ENCODE peak calls at places on chromosomes 7 and 10, in four cellular contexts. One of them, this sample, is unnamed.

GRCh38 chr10:87860156-87860795 is 3.1 kb downstream of the KLLN start:
- DNase-seq in HFFc6: peak
- DNase-seq in Peyer's patch: peak
- DNase-seq in HCT116: no peak
- DNase-seq in this sample: no peak

GRCh38 chr10:124626759-124627380 is 117.3 kb downstream of the FAM53B start:
- DNase-seq in HFFc6: no peak
- DNase-seq in Peyer's patch: peak
- DNase-seq in HCT116: no peak
- DNase-seq in this sample: no peak

GRCh38 chr10:70974920-70975319 is 86.6 kb upstream of the PCBD1 start:
- DNase-seq in HFFc6: no peak
- DNase-seq in Peyer's patch: no peak
- DNase-seq in HCT116: no peak
- DNase-seq in this sample: no peak

GRCh38 chr7:27836525-27836924 is 96.6 kb downstream of the TAX1BP1 start:
- DNase-seq in HFFc6: no peak
- DNase-seq in Peyer's patch: no peak
- DNase-seq in HCT116: no peak
- DNase-seq in this sample: no peak

GRCh38 chr7:140673063-140673769 is 471 bp downstream of the ADCK2 start:
- DNase-seq in HFFc6: no peak
- DNase-seq in Peyer's patch: peak
- DNase-seq in HCT116: no peak
- DNase-seq in this sample: no peak

GRCh38 chr10:102117391-102118159 is 2.6 kb downstream of the LDB1 start:
- DNase-seq in HFFc6: peak
- DNase-seq in Peyer's patch: peak
- DNase-seq in HCT116: no peak
- DNase-seq in this sample: peak

GRCh38 chr10:2119316-2119715 is 382.0 kb upstream of the ADARB2 start:
- DNase-seq in HFFc6: no peak
- DNase-seq in Peyer's patch: no peak
- DNase-seq in HCT116: no peak
- DNase-seq in this sample: no peak

GRCh38 chr10:113006656-113007342 is 56.8 kb downstream of the TCF7L2 start:
- DNase-seq in HFFc6: no peak
- DNase-seq in Peyer's patch: no peak
- DNase-seq in HCT116: no peak
- DNase-seq in this sample: no peak

GRCh38 chr7:102009628-102010027 is 192.2 kb downstream of the CUX1 start:
- DNase-seq in HFFc6: peak
- DNase-seq in Peyer's patch: no peak
- DNase-seq in HCT116: no peak
- DNase-seq in this sample: no peak

GRCh38 chr10:75197906-75198305 is 12.7 kb upstream of the VDAC2 start:
- DNase-seq in HFFc6: no peak
- DNase-seq in Peyer's patch: no peak
- DNase-seq in HCT116: no peak
- DNase-seq in this sample: no peak

GRCh38 chr10:88670497-88670896 is 6.3 kb downstream of the LIPF start:
- DNase-seq in HFFc6: no peak
- DNase-seq in Peyer's patch: no peak
- DNase-seq in HCT116: no peak
- DNase-seq in this sample: no peak

GRCh38 chr10:61871487-61871886 is 30.0 kb upstream of the ARID5B start:
- DNase-seq in HFFc6: no peak
- DNase-seq in Peyer's patch: no peak
- DNase-seq in HCT116: no peak
- DNase-seq in this sample: no peak

GRCh38 chr7:157769016-157769869 is 432.4 kb downstream of the DNAJB6 start:
- DNase-seq in HFFc6: no peak
- DNase-seq in Peyer's patch: no peak
- DNase-seq in HCT116: no peak
- DNase-seq in this sample: no peak

GRCh38 chr10:72370201-72370722 is 15.5 kb upstream of the DNAJB12 start:
- DNase-seq in HFFc6: no peak
- DNase-seq in Peyer's patch: no peak
- DNase-seq in HCT116: no peak
- DNase-seq in this sample: no peak

GRCh38 chr10:84194424-84195043 is at the start of gene CDHR1:
- DNase-seq in HFFc6: no peak
- DNase-seq in Peyer's patch: peak
- DNase-seq in HCT116: no peak
- DNase-seq in this sample: no peak

GRCh38 chr10:102752934-102753664 is 9.4 kb downstream of the WBP1L start:
- DNase-seq in HFFc6: peak
- DNase-seq in Peyer's patch: no peak
- DNase-seq in HCT116: no peak
- DNase-seq in this sample: no peak

GRCh38 chr7:2403718-2404648 is 572 bp downstream of the CHST12 start:
- DNase-seq in HFFc6: peak
- DNase-seq in Peyer's patch: peak
- DNase-seq in HCT116: no peak
- DNase-seq in this sample: peak

GRCh38 chr10:78765726-78766335 is 302.9 kb upstream of the ZMIZ1 start:
- DNase-seq in HFFc6: no peak
- DNase-seq in Peyer's patch: no peak
- DNase-seq in HCT116: no peak
- DNase-seq in this sample: no peak

GRCh38 chr10:34861293-34862004 is 46.4 kb upstream of the PARD3 start:
- DNase-seq in HFFc6: no peak
- DNase-seq in Peyer's patch: no peak
- DNase-seq in HCT116: no peak
- DNase-seq in this sample: no peak

GRCh38 chr10:100579691-100580090 is 43.9 kb downstream of the HIF1AN start:
- DNase-seq in HFFc6: no peak
- DNase-seq in Peyer's patch: no peak
- DNase-seq in HCT116: no peak
- DNase-seq in this sample: peak

GRCh38 chr10:133044502-133044901 is 43.2 kb upstream of the ADGRA1 start:
- DNase-seq in HFFc6: no peak
- DNase-seq in Peyer's patch: no peak
- DNase-seq in HCT116: no peak
- DNase-seq in this sample: no peak

GRCh38 chr10:105950410-105950809 is 1214.1 kb downstream of the SORCS1 start:
- DNase-seq in HFFc6: peak
- DNase-seq in Peyer's patch: no peak
- DNase-seq in HCT116: no peak
- DNase-seq in this sample: no peak

GRCh38 chr7:117472335-117472734 is 7.5 kb upstream of the CFTR start:
- DNase-seq in HFFc6: no peak
- DNase-seq in Peyer's patch: no peak
- DNase-seq in HCT116: no peak
- DNase-seq in this sample: no peak

GRCh38 chr10:125144693-125145623 is 15.4 kb downstream of the CTBP2 start:
- DNase-seq in HFFc6: peak
- DNase-seq in Peyer's patch: no peak
- DNase-seq in HCT116: peak
- DNase-seq in this sample: no peak

GRCh38 chr7:148422028-148422427 is 168.5 kb upstream of the C7orf33 start:
- DNase-seq in HFFc6: no peak
- DNase-seq in Peyer's patch: no peak
- DNase-seq in HCT116: no peak
- DNase-seq in this sample: no peak

GRCh38 chr7:144854839-144855424 is 19.1 kb upstream of the TPK1 start:
- DNase-seq in HFFc6: peak
- DNase-seq in Peyer's patch: no peak
- DNase-seq in HCT116: peak
- DNase-seq in this sample: no peak

DNA sequence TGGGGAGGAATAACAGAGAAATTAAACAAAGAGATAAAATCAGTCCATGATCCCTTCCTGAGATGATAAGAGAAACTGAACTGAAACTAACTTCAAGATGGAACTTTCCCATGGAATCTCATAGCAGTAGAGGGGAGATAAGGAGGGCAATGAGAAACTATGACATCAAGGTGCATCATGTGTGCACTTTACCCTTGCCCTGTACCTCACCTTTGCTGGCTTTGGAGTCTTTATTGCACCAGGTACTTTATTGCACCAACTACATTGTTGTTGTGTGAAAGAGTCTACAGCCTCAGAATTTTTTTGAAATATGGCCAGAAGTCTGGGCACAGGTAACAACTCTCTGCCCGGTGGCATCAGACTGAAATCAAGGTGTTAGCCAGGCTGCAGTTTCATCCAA is 11.2 kb upstream of the SMC3 start:
- DNase-seq in HFFc6: no peak
- DNase-seq in Peyer's patch: no peak
- DNase-seq in HCT116: no peak
- DNase-seq in this sample: no peak
- TF ChIP-seq CTCF in HFFc6: no peak
- TF ChIP-seq CTCF in Peyer's patch: no peak
- TF ChIP-seq CTCF in HCT116: no peak
- TF ChIP-seq CTCF in this sample: no peak

DNA sequence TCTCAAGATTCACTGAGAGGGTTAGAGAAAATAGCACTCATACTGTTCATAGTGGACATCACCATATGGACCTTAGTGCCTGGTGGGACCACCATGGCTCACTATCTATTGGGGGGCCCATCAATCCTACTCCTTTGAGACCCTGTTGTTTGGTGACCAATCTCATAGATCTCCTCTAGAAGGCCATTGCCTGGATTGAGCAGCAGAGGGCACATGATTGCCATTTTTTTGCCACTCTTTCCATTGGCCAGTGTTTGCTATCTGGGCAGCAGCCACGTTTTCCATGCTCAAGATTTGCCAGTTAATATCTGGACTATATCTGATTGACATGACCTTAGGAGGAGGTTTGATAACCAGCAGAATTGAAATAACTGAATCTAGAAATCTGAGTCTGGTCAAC is 244.5 kb downstream of the ITGB1 start:
- DNase-seq in HFFc6: no peak
- DNase-seq in Peyer's patch: no peak
- DNase-seq in HCT116: no peak
- DNase-seq in this sample: no peak
- TF ChIP-seq CTCF in HFFc6: peak
- TF ChIP-seq CTCF in Peyer's patch: no peak
- TF ChIP-seq CTCF in HCT116: peak
- TF ChIP-seq CTCF in this sample: no peak

DNA sequence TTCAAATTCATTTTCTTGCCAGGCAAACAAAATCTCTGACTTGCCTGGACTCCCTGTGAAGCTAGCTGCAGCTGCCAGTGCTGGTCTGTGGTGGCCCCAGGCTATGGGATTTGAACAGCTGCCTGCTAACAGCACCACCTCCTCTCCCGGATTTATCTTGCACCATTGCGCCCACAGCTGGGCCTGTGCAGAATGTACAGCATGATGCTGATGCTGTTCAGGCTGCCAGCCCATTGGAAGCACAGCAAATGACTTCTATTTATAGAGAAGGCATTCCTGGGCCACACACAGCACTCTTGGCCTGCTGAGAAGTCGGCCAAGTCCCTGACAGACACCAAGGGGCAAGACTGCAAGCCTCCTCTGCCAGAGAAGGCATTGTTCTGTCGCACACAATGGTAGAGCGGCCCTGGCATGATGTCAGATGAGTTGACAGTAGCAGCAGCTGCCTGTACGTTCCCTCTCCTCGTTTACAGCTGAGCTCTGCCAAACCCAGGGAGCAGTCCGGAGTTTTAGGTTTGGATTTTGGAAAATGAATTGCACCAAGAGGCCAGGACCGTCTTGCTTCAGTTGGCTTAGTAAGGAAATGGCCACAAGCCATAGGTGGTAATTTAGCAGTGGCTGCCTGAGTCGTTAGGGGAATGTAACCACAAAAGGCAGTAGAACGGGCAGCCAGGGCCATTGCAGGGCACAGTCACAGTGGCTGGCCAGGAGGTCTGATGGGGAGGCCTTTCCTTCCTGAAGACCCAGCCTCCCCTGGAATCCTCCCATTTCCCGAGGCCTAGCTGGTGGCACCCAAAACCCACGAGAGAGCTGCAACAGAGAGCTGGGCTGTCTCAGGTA is 38.5 kb downstream of the MTURN start:
- DNase-seq in HFFc6: peak
- DNase-seq in Peyer's patch: no peak
- DNase-seq in HCT116: no peak
- DNase-seq in this sample: peak
- TF ChIP-seq CTCF in HFFc6: peak
- TF ChIP-seq CTCF in Peyer's patch: no peak
- TF ChIP-seq CTCF in HCT116: no peak
- TF ChIP-seq CTCF in this sample: peak

GRCh38 chr10:80202934-80203834 is 2.2 kb downstream of the ANXA11 start:
- DNase-seq in HFFc6: peak
- DNase-seq in Peyer's patch: peak
- DNase-seq in HCT116: peak
- DNase-seq in this sample: peak
- TF ChIP-seq CTCF in HFFc6: peak
- TF ChIP-seq CTCF in Peyer's patch: no peak
- TF ChIP-seq CTCF in HCT116: no peak
- TF ChIP-seq CTCF in this sample: peak

GRCh38 chr7:74214816-74215630 is 5.2 kb downstream of the LAT2 start:
- DNase-seq in HFFc6: no peak
- DNase-seq in Peyer's patch: no peak
- DNase-seq in HCT116: no peak
- DNase-seq in this sample: no peak
- TF ChIP-seq CTCF in HFFc6: no peak
- TF ChIP-seq CTCF in Peyer's patch: no peak
- TF ChIP-seq CTCF in HCT116: no peak
- TF ChIP-seq CTCF in this sample: no peak

DNA sequence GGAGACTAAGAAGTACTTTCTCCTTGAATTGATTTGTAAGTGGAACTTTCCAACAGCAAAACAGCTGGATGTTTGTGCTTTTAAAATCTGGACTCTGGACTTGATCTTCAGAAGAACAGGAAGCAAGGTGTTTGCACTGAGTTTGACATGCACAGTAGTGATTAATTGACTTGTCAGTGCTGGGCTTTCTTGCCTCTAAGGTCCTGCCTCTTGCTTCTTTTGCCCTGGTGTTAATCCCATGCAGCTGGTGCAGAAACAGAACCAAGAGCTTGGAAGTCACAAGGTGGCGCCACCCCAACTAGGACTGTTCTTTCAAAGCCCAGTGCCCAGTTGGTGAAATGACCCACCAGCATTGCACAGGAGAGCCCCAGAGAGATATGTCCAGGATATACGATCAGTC is 66.8 kb upstream of the SEPHS1 start:
- DNase-seq in HFFc6: peak
- DNase-seq in Peyer's patch: no peak
- DNase-seq in HCT116: peak
- DNase-seq in this sample: no peak
- TF ChIP-seq CTCF in HFFc6: peak
- TF ChIP-seq CTCF in Peyer's patch: no peak
- TF ChIP-seq CTCF in HCT116: peak
- TF ChIP-seq CTCF in this sample: peak

GRCh38 chr10:18098201-18098600 is 42.0 kb upstream of the CACNB2 start:
- DNase-seq in HFFc6: no peak
- DNase-seq in Peyer's patch: no peak
- DNase-seq in HCT116: no peak
- DNase-seq in this sample: no peak

GRCh38 chr10:18094793-18095192 is 45.4 kb upstream of the CACNB2 start:
- DNase-seq in HFFc6: no peak
- DNase-seq in Peyer's patch: no peak
- DNase-seq in HCT116: no peak
- DNase-seq in this sample: no peak

GRCh38 chr10:18097524-18097923 is 42.7 kb upstream of the CACNB2 start:
- DNase-seq in HFFc6: no peak
- DNase-seq in Peyer's patch: no peak
- DNase-seq in HCT116: no peak
- DNase-seq in this sample: no peak

GRCh38 chr10:18099420-18099819 is 40.8 kb upstream of the CACNB2 start:
- DNase-seq in HFFc6: no peak
- DNase-seq in Peyer's patch: no peak
- DNase-seq in HCT116: no peak
- DNase-seq in this sample: no peak

GRCh38 chr10:18094332-18094731 is 45.9 kb upstream of the CACNB2 start:
- DNase-seq in HFFc6: no peak
- DNase-seq in Peyer's patch: no peak
- DNase-seq in HCT116: no peak
- DNase-seq in this sample: no peak
- TF ChIP-seq CTCF in HFFc6: no peak
- TF ChIP-seq CTCF in Peyer's patch: no peak
- TF ChIP-seq CTCF in HCT116: no peak
- TF ChIP-seq CTCF in this sample: no peak